ENCODE peak calls at places on chromosomes 1 and 21, in nine cellular contexts. F is transverse colon, C is A549, K is tibial nerve, X is SK-N-SH, J is sigmoid colon, U is suprapubic skin, Y is GM12878, M is stomach. Q is an unnamed sample.

GRCh38 chr1:220906561-220907334 is 27.5 kb downstream of the HLX start:
- DNase-seq in C (peak), U (no peak), F (no peak), M (no peak), K (no peak), X (no peak), J (no peak), Y (no peak), Q (no peak)

GRCh38 chr1:178501705-178502329 is 5.1 kb upstream of the CLEC20A start:
- DNase-seq in K (peak), Y (peak), F (peak), C (peak), X (peak), J (peak), M (peak), U (no peak), Q (peak)

GRCh38 chr1:98903261-98903660 is 101.4 kb downstream of the PLPPR5 start:
- DNase-seq in F (no peak), C (peak), Y (no peak), K (no peak), J (no peak), M (no peak), X (no peak), U (no peak), Q (no peak)

GRCh38 chr1:44694863-44695478 is 20.5 kb downstream of the ARMH1 start:
- DNase-seq in Y (peak), K (no peak), C (no peak), U (no peak), X (no peak), M (no peak), F (no peak), J (no peak), Q (no peak)

GRCh38 chr1:99590578-99591209 is 55.2 kb upstream of the PALMD start:
- DNase-seq in U (no peak), X (peak), K (no peak), J (no peak), Y (no peak), F (no peak), M (no peak), C (peak), Q (no peak)

GRCh38 chr1:47533176-47534039 is 95.6 kb downstream of the FOXD2 start:
- DNase-seq in X (peak), C (no peak), F (peak), J (peak), Y (no peak), K (peak), M (peak), U (no peak), Q (peak)

GRCh38 chr1:181134543-181135461 is 46.3 kb downstream of the IER5 start:
- DNase-seq in U (no peak), M (peak), J (no peak), X (peak), K (no peak), Y (peak), F (peak), C (peak), Q (no peak)

GRCh38 chr1:237386362-237387143 is 344.6 kb downstream of the RYR2 start:
- DNase-seq in C (peak), X (peak), K (no peak), Y (no peak), J (no peak), M (no peak), U (no peak), F (no peak), Q (no peak)

GRCh38 chr1:159428536-159428935 is 3.5 kb upstream of the OR10J4 start:
- DNase-seq in K (no peak), U (no peak), C (no peak), X (no peak), Y (no peak), J (no peak), M (no peak), F (no peak), Q (no peak)

GRCh38 chr21:17709266-17709611 is 96.5 kb upstream of the BTG3 start:
- DNase-seq in M (no peak), C (no peak), K (no peak), F (no peak), X (no peak), U (no peak), Y (peak), J (no peak), Q (no peak)

GRCh38 chr1:69172003-69173000 is 395.4 kb upstream of the LRRC7 start:
- DNase-seq in X (no peak), Y (no peak), J (no peak), M (no peak), C (no peak), K (no peak), F (no peak), U (no peak), Q (no peak)

DNA sequence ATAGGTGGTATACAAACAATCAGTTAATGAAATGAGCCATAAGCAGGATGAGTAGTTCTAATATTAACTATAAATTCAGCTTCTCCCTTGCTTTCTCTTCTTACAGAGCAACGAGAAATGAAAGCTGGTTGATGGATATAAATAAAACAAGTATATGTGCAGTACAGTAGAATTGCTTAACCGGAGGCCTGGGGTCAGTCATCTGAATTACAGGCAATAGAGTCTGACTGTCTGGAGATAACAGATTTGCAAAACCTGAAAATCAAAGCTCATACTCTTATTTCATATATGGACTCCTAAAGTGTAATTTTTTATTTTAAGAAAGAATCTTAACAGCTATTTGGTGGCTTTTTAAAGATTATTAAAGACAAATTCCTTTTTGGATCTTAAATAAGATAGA is 43.1 kb upstream of the SGIP1 start:
- DNase-seq in K (no peak), X (peak), Y (no peak), U (no peak), M (no peak), J (no peak), F (no peak), C (no peak), Q (no peak)
- H3K27ac ChIP-seq in K (no peak), X (peak), Y (no peak), U (no peak), M (no peak), J (no peak), F (no peak), C (no peak), Q (no peak)

GRCh38 chr1:233480198-233480597 is 133.7 kb upstream of the KCNK1 start:
- DNase-seq in F (no peak), C (no peak), M (no peak), Y (no peak), J (no peak), U (no peak), X (no peak), K (no peak), Q (no peak)

GRCh38 chr1:233478611-233479010 is 135.3 kb upstream of the KCNK1 start:
- DNase-seq in U (no peak), C (no peak), F (no peak), X (no peak), J (no peak), K (no peak), M (no peak), Y (no peak), Q (no peak)

GRCh38 chr1:233479026-233479890 is 134.6 kb upstream of the KCNK1 start:
- DNase-seq in M (no peak), U (no peak), Y (no peak), J (no peak), X (no peak), C (no peak), F (no peak), K (no peak), Q (no peak)

GRCh38 chr1:233473549-233474204 is 140.2 kb upstream of the KCNK1 start:
- DNase-seq in F (no peak), M (no peak), X (no peak), K (no peak), U (no peak), J (no peak), Y (no peak), C (no peak), Q (no peak)

GRCh38 chr1:233477359-233477758 is 136.5 kb upstream of the KCNK1 start:
- DNase-seq in Y (no peak), U (no peak), X (no peak), F (no peak), K (no peak), C (no peak), J (no peak), M (no peak), Q (no peak)
- TF ChIP-seq EP300 in Y (no peak), U (no peak), X (no peak), F (no peak), K (no peak), C (no peak), J (no peak), M (no peak), Q (no peak)

GRCh38 chr1:160580208-160580812 is 1.0 kb upstream of the CD84 start:
- DNase-seq in X (no peak), C (no peak), U (no peak), K (no peak), F (no peak), M (no peak), J (no peak), Y (no peak), Q (no peak)
- H3K27ac ChIP-seq in X (no peak), C (no peak), U (no peak), K (no peak), F (no peak), M (no peak), J (no peak), Y (no peak), Q (no peak)

GRCh38 chr1:161090617-161091016 is 1.3 kb upstream of the NECTIN4 start:
- DNase-seq in C (no peak), U (no peak), Y (no peak), J (no peak), M (no peak), K (no peak), F (no peak), X (no peak), Q (no peak)

GRCh38 chr1:161091093-161091492 is 1.7 kb upstream of the NECTIN4 start:
- DNase-seq in F (no peak), X (no peak), C (no peak), Y (no peak), J (no peak), M (no peak), U (no peak), K (no peak), Q (no peak)

GRCh38 chr1:161094481-161094880 is 3.7 kb upstream of the KLHDC9 start:
- DNase-seq in C (no peak), Y (no peak), M (no peak), J (no peak), U (no peak), F (no peak), K (no peak), X (no peak), Q (no peak)

GRCh38 chr1:161091796-161092507 is 2.6 kb upstream of the NECTIN4 start:
- DNase-seq in X (no peak), M (no peak), Y (no peak), F (no peak), C (no peak), K (no peak), J (no peak), U (peak), Q (no peak)

GRCh38 chr1:161092621-161093028 is 3.3 kb upstream of the NECTIN4 start:
- DNase-seq in Y (no peak), U (no peak), F (no peak), C (no peak), K (no peak), M (no peak), J (no peak), X (peak), Q (no peak)
- TF ChIP-seq EP300 in Y (no peak), U (no peak), F (no peak), C (no peak), K (no peak), M (no peak), J (no peak), X (no peak), Q (no peak)

GRCh38 chr1:15476927-15477326 is 1.0 kb downstream of the CELA2B start:
- DNase-seq in M (no peak), K (no peak), C (no peak), Y (no peak), F (no peak), J (no peak), X (no peak), U (no peak), Q (no peak)
- H3K27ac ChIP-seq in M (no peak), K (no peak), C (no peak), Y (no peak), F (no peak), J (no peak), X (no peak), U (no peak), Q (no peak)

GRCh38 chr1:78005755-78006154 is 1.0 kb downstream of the DNAJB4 start:
- DNase-seq in Y (no peak), F (peak), C (peak), U (no peak), K (no peak), X (peak), M (no peak), J (no peak), Q (peak)
- TF ChIP-seq EP300 in Y (no peak), F (no peak), C (no peak), U (no peak), K (peak), X (peak), M (no peak), J (no peak), Q (no peak)